ENCODE peak calls at places on chromosomes 12 and 14, in seven cellular contexts. O, P, U, F, I, D and T are unnamed samples.

GRCh38 chr12:113291586-113291985 is 43.3 kb downstream of the SLC8B1 start:
- DNase-seq in P (no peak), O (no peak), U (no peak), F (no peak), D (no peak), I (no peak), T (no peak)

GRCh38 chr14:76958975-76959710 is 69.4 kb downstream of the IRF2BPL start:
- DNase-seq in D (no peak), F (peak; percentile 91), U (peak; percentile 42), O (peak; percentile 67), P (no peak), I (peak; percentile 87), T (no peak)

GRCh38 chr12:18283776-18284175 is 22.5 kb downstream of the PIK3C2G start:
- DNase-seq in I (no peak), D (no peak), U (no peak), F (no peak), O (no peak), P (no peak), T (no peak)

GRCh38 chr12:51820721-51821422 is 27.6 kb downstream of the FIGNL2 start:
- DNase-seq in P (peak; percentile 60), I (peak; percentile 86), F (no peak), U (no peak), D (no peak), O (no peak), T (no peak)

GRCh38 chr12:77167801-77168200 is 102.4 kb upstream of the E2F7 start:
- DNase-seq in D (no peak), F (no peak), P (no peak), I (no peak), U (no peak), O (no peak), T (no peak)

GRCh38 chr12:24011927-24012326 is 62.5 kb upstream of the SOX5 start:
- DNase-seq in I (no peak), U (no peak), O (no peak), F (no peak), P (no peak), D (no peak), T (no peak)

GRCh38 chr12:102728506-102729242 is 188.4 kb downstream of the PAH start:
- DNase-seq in D (no peak), O (no peak), P (no peak), F (no peak), U (no peak), I (no peak), T (no peak)

GRCh38 chr12:2775431-2775830 is 19.3 kb upstream of the FKBP4 start:
- DNase-seq in I (no peak), F (no peak), U (no peak), P (peak; percentile 83), D (no peak), O (no peak), T (no peak)

GRCh38 chr12:122023339-122024131 is 1.9 kb downstream of the BCL7A start:
- DNase-seq in I (peak; percentile 55), O (peak; percentile 79), U (peak; percentile 72), P (peak; percentile 70), D (no peak), F (peak; percentile 87), T (peak; percentile 67)
- TF ChIP-seq POLR2A in I (no peak), O (no peak), U (no peak), P (no peak), D (no peak), F (no peak), T (no peak)

DNA sequence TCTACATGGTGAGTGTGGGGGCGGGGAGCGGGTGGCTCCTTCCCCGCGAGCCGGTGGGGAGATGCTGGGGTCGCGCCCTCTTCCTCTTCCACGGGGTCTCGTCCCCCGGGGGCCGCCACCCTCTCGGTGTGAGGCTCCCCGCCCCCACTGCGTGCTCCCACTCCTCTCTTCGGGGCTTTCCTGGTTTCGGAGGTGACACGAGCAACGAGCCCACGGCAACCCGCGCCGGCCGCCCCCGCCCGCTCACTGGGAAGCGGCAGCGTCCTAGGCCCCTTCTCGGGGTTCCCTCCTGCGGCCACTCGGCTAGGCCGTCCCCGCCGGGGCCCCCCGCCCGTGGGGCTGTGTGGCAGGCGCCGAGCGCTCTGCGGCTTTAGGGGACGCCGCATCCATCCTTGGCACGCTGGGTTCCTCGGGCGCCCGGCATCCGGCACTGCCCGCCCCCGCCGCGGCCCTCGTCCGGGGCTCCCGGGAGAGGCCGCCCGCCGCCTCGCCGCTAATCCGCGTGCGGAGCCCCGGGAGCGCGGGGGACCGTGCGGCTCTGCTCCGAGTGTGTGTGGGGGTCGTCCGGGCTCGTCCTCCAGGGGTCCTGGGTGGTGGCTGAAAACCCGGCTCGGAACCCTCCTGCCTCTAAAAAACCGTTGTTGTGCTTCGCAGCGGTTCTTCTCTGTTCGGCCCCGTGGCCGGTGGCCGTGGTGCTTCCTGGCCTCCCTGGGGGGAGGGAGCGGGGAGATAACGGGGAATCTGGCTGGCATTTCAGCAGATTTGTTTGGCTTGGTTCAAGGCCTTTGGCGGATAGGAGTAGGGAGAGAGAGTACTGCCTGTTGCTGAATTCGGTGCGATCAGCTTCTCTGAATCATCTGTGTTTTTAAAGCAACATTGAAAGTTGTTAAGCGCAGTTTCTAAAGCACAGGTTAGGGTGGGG is 998 bp downstream of the PCNX1 start:
- DNase-seq in U (peak; percentile 11), I (peak; percentile 39), F (peak; percentile 76), P (peak; percentile 42), D (peak; percentile 37), O (peak; percentile 61), T (peak; percentile 91)
- TF ChIP-seq POLR2A in U (no peak), I (no peak), F (no peak), P (no peak), D (no peak), O (peak; percentile 26), T (no peak)

GRCh38 chr14:65103150-65103760 is 938 bp upstream of the MAX start:
- DNase-seq in O (no peak), F (no peak), I (peak; percentile 58), U (no peak), D (no peak), P (no peak), T (no peak)

GRCh38 chr14:65102441-65103149 is at the start of gene MAX:
- DNase-seq in I (peak; percentile 98), U (peak; percentile 93), P (peak; percentile 98), O (peak; percentile 99), F (peak; percentile 99), D (peak; percentile 90), T (peak; percentile 99)

GRCh38 chr14:65104791-65105190 is 2.5 kb upstream of the MAX start:
- DNase-seq in F (no peak), D (no peak), P (no peak), O (no peak), U (no peak), I (no peak), T (no peak)

GRCh38 chr14:65100905-65101541 is 1.3 kb downstream of the MAX start:
- DNase-seq in D (no peak), U (no peak), P (no peak), O (peak; percentile 44), I (no peak), F (no peak), T (no peak)

DNA sequence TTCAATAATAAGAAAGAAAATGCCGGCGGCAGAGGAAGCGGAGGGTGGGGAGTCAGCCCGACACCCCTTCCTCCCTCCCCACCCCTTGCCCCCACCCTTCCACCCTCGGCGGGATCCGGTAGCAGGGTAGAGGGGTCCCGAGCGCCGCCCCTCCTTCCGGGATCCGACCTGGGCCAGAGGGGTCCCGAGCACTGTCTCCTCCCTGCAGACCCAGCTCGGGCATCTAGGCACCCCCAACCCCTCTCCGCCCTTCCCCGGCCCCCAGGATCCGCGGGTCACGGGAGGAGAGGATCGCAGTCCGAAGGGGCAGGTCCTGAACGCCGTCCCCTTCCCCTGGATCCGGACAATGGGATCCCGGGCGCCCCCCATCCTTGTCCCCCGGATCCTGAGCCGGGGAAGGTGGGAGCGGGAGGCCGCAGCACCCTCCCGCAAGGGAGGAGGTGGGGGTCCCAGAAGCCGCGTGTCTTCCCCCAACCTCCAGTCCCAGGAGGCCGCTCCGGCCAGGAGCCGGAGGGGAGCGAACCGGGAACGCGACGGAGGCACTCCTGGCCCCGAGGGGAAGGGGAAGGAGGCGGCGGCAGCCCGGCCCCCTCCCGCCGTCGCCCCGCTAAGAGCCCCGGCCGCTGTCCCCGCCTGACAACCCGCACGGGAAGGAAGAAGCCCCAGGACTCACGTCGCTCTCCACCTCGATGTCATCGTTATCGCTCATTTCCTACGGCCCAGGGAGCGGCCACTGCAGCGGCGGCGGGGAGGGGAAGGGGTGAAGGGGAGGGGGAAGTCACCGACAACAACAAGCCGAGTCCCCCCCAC is 481 bp downstream of the MAX start:
- DNase-seq in U (no peak), P (peak; percentile 30), D (peak; percentile 23), O (no peak), F (no peak), I (no peak), T (peak; percentile 29)
- TF ChIP-seq POLR2A in U (no peak), P (no peak), D (no peak), O (no peak), F (no peak), I (no peak), T (no peak)

GRCh38 chr14:102985665-102986064 is 63.2 kb downstream of the AMN start:
- DNase-seq in I (no peak), U (no peak), D (peak; percentile 61), P (no peak), F (no peak), O (no peak), T (no peak)
- TF ChIP-seq POLR2A in I (no peak), U (no peak), D (no peak), P (no peak), F (no peak), O (no peak), T (no peak)

DNA sequence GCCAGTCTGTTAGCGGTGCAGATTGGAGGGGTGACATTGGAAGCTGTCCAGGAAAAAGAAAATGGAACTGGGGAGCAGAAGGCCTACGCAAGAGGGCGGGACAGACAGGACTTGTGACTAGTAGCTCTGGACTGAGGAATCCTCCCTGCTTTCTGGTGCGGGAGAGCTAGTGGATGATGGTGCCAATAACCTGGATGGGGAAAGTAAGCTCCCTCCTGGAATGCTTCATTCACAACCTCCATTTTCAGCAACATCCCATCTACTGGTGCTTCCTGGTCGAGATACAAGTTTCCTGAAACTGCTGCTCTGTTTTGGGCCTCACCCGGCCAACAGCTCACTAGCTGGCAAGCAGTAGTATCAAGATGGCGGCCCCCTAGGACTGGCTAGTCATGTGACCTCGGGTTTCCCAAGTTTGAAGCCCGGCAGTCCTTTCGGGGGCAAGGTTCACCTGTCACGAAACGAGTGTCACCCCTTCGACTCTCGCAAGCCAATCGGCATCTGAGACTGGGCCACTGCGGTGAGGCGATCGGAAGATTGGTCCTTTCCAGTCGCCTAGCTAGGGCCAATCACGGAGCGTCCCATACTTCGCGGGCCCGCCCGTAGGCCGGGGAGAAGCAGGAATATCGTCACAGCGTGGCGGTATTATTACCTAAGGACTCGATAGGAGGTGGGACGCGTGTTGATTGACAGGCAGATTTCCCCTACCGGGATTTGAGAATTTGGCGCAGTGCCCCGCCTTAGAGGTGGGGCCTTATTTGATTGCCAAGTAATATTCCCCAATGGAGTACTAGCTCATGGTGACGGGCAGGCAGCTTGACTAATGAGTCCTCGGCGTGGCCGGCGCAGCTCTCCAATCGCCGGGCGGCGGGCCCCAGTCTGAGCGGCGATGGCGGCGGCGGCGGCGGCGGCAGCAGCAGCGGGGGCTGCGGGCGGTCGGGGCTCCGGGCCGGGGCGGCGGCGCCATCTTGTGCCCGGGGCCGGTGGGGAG is at the start of gene PABPN1:
- DNase-seq in P (peak; percentile 100), O (peak; percentile 100), U (peak; percentile 97), F (peak; percentile 100), D (peak; percentile 89), I (peak; percentile 100), T (peak; percentile 100)
- TF ChIP-seq POLR2A in P (no peak), O (peak; percentile 1), U (peak; percentile 88), F (peak; percentile 6), D (peak; percentile 71), I (no peak), T (no peak)